ENCODE peak calls at places on chromosome 13, in six cellular contexts. V is MM.1S, H is NB4, S is GM23338, B is psoas muscle, Z is lower leg skin. I is an unnamed sample.

GRCh38 chr13:46172531-46172991 is 9.4 kb downstream of the LCP1 start:
- DNase-seq in S (no peak), V (peak), Z (no peak), B (no peak), H (peak), I (no peak)

GRCh38 chr13:67080351-67080750 is 149.8 kb downstream of the PCDH9 start:
- DNase-seq in H (no peak), B (no peak), V (no peak), S (no peak), Z (no peak), I (no peak)

GRCh38 chr13:48790199-48790598 is 136.5 kb downstream of the CYSLTR2 start:
- DNase-seq in H (no peak), V (no peak), B (no peak), Z (no peak), S (no peak), I (no peak)

GRCh38 chr13:96091164-96091931 is 1.4 kb downstream of the HS6ST3 start:
- DNase-seq in S (peak), H (no peak), V (no peak), Z (peak), B (peak), I (no peak)

GRCh38 chr13:107035778-107036177 is 467.8 kb upstream of the ARGLU1 start:
- DNase-seq in H (no peak), Z (no peak), B (no peak), V (no peak), S (no peak), I (no peak)

GRCh38 chr13:50080856-50081105 is 65.5 kb downstream of the KCNRG start:
- DNase-seq in V (peak), B (no peak), S (no peak), Z (no peak), H (no peak), I (no peak)

GRCh38 chr13:42075517-42075916 is 27.1 kb downstream of the DGKH start:
- DNase-seq in B (no peak), Z (no peak), H (no peak), S (no peak), V (peak), I (no peak)

GRCh38 chr13:84098273-84098672 is 216.0 kb upstream of the SLITRK1 start:
- DNase-seq in H (no peak), Z (no peak), S (no peak), V (no peak), B (no peak), I (no peak)

GRCh38 chr13:50417597-50417996 is 402.4 kb downstream of the KCNRG start:
- DNase-seq in H (no peak), B (peak), Z (no peak), S (no peak), V (no peak), I (no peak)

GRCh38 chr13:22090114-22090513 is 419.2 kb downstream of the FGF9 start:
- DNase-seq in H (no peak), V (no peak), B (no peak), S (no peak), Z (no peak), I (no peak)

GRCh38 chr13:97327521-97328221 is 105.5 kb downstream of the MBNL2 start:
- DNase-seq in S (no peak), B (no peak), H (no peak), V (no peak), Z (no peak), I (no peak)

GRCh38 chr13:73820285-73820684 is 313.9 kb downstream of the KLF12 start:
- DNase-seq in S (no peak), B (no peak), H (no peak), Z (no peak), V (no peak), I (no peak)
- H3K4me3 ChIP-seq in S (no peak), B (no peak), H (no peak), Z (no peak), V (no peak), I (no peak)

DNA sequence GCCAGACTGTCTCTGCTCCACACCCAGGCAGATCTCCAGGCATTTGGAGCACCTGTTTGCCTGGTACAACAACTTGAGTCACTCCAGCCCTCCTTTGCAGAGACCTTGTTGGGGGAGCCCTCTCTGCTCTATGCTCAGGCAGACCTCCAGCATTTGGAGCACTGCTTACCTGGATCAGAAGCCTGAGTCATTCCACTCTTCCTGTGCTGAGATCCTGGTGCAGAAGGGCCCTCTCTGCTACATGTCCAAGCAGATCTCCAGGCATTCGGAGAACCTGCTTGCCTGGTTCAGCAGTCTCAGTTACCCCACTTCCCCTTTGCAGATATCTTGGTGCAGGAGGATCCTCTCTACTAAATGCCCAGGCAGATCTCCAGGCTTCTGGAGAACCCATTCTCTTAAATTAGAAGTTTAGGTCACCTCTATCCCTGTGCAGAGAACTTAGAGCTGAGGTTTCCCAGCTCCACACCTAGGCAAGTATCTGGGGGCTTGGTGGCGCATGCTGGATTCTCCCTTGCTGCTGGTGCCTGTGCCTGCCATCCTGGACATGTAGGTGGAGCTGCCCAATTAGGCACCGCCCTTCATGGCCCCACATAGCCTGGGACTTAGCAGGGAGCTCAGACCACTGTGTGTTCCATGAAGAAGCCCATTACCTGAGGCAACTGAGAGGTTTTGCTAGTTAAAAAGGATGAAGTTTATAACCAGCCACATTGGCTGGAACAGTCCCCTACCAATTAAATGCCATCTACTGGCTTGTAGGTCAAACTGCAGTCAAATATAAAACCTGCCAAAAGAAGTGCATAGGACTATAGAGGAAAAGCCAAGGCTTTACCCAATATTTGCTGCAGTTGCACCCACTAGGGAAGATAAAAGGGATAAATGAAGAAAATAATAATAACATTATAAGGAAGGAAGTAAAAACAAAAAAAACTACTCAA is 97.6 kb upstream of the SLITRK6 start:
- DNase-seq in H (peak), Z (no peak), S (peak), B (no peak), V (no peak), I (no peak)
- TF ChIP-seq CTCF in H (peak), Z (no peak), S (peak), B (no peak), V (peak), I (no peak)

GRCh38 chr13:44573071-44573470 is 3.1 kb downstream of the TSC22D1 start:
- DNase-seq in S (peak), V (no peak), Z (no peak), B (no peak), H (peak), I (no peak)
- H3K4me3 ChIP-seq in S (peak), V (no peak), Z (no peak), B (peak), H (no peak), I (peak)

GRCh38 chr13:76991796-76992547 is at the start of gene CLN5:
- DNase-seq in H (peak), Z (peak), B (peak), S (peak), V (peak), I (peak)
- TF ChIP-seq CTCF in H (no peak), Z (no peak), B (peak), S (no peak), V (no peak), I (no peak)

GRCh38 chr13:33323766-33324525 is 38.4 kb upstream of the STARD13 start:
- DNase-seq in B (no peak), V (no peak), H (no peak), Z (no peak), S (peak), I (no peak)
- H3K4me3 ChIP-seq in B (no peak), V (no peak), H (no peak), Z (no peak), S (no peak), I (no peak)

GRCh38 chr13:113402471-113403254 is 38.7 kb upstream of the GRTP1 start:
- DNase-seq in V (no peak), B (peak), Z (peak), S (no peak), H (no peak), I (no peak)

GRCh38 chr13:113403255-113404104 is 39.5 kb upstream of the GRTP1 start:
- DNase-seq in S (no peak), B (no peak), H (no peak), V (no peak), Z (peak), I (no peak)

GRCh38 chr13:113399755-113400149 is 35.8 kb upstream of the GRTP1 start:
- DNase-seq in H (no peak), B (peak), V (no peak), Z (peak), S (no peak), I (no peak)

GRCh38 chr13:113400621-113401451 is 36.9 kb upstream of the GRTP1 start:
- DNase-seq in H (no peak), S (no peak), B (peak), Z (peak), V (no peak), I (no peak)

GRCh38 chr13:113401452-113402415 is 37.8 kb upstream of the GRTP1 start:
- DNase-seq in Z (peak), B (no peak), S (no peak), V (no peak), H (no peak), I (no peak)
- TF ChIP-seq CTCF in Z (no peak), B (no peak), S (no peak), V (no peak), H (no peak), I (no peak)

DNA sequence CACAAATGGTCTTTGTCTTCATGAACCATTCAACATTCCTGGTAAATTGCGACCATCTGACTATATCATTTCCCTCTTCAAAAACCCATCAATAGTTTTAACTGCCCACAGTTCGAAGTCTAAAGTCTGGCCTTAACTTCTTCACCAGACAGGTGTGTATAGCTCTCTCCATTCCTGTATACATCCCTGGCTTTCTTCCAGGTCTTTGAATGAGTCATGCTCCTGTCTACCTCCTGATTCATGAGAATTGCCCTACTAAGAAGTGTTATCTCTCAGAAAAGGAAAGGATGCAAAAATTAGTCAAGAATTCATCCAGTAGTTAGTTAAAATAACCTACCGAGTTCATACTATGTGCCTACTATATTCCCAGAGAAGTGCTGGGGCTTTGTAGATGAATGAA is 225.0 kb downstream of the TBC1D4 start:
- DNase-seq in S (no peak), V (no peak), Z (no peak), H (no peak), B (no peak), I (no peak)
- H3K4me3 ChIP-seq in S (no peak), V (no peak), Z (no peak), H (no peak), B (no peak), I (no peak)

GRCh38 chr13:87259479-87260083 is 411.6 kb upstream of the SLITRK5 start:
- DNase-seq in V (no peak), B (no peak), Z (no peak), S (peak), H (no peak), I (no peak)
- TF ChIP-seq CTCF in V (peak), B (no peak), Z (no peak), S (peak), H (peak), I (no peak)

GRCh38 chr13:108915095-108915633 is 285.8 kb downstream of the MYO16 start:
- DNase-seq in H (peak), B (no peak), S (peak), V (peak), Z (no peak), I (no peak)
- H3K4me3 ChIP-seq in H (peak), B (peak), S (no peak), V (peak), Z (no peak), I (peak)

DNA sequence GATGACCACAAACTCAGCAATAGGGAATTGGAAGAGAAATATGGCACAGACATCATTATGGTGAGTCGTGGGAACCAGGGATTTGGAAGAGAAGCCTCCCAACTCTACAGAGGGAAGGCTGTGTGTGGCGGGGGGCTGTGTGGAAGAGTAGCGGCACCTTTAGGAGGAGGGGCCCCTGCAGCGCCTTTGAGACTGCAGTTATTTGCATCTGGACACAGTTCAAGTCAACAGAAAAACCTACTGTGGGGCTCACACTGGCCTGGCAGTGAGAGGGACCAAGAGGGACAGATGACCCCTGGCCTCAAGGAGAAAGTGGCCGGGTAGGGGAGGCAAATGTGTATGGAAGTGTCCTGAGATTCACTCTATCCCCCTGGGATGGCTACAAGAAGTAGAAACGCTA is 5.1 kb downstream of the ATP12A start:
- DNase-seq in V (no peak), Z (no peak), S (no peak), H (no peak), B (no peak), I (no peak)
- TF ChIP-seq CTCF in V (no peak), Z (no peak), S (no peak), H (no peak), B (no peak), I (no peak)